ENCODE peak calls at places on chromosomes 5 and 9, in four cellular contexts. Q is HCT116, A is K562, S is H1. D is an unnamed sample.

GRCh38 chr9:129235931-129236331 is 57.9 kb upstream of the IER5L start:
- DNase-seq in Q (no peak), S (no peak), A (no peak), D (no peak)

GRCh38 chr9:134321571-134321930 is 4.7 kb upstream of the RXRA start:
- DNase-seq in S (no peak), Q (no peak), A (no peak), D (no peak)

GRCh38 chr9:93587651-93588347 is 11.4 kb downstream of the PHF2 start:
- DNase-seq in Q (no peak), A (no peak), S (no peak), D (no peak)

GRCh38 chr5:175444060-175444904 is at the start of gene DRD1:
- DNase-seq in Q (no peak), A (peak), S (peak), D (no peak)

GRCh38 chr9:11805969-11806368 is 887.2 kb upstream of the TYRP1 start:
- DNase-seq in Q (no peak), A (no peak), S (no peak), D (no peak)

GRCh38 chr5:141782991-141783598 is 95.1 kb downstream of the PCDH1 start:
- DNase-seq in Q (no peak), A (no peak), S (no peak), D (no peak)

GRCh38 chr9:9913276-9913832 is 699.4 kb downstream of the PTPRD start:
- DNase-seq in S (no peak), Q (no peak), A (no peak), D (no peak)

GRCh38 chr5:4970171-4970570 is 170.0 kb upstream of the ADAMTS16 start:
- DNase-seq in Q (no peak), S (no peak), A (no peak), D (no peak)

GRCh38 chr5:67065237-67065636 is 131.4 kb downstream of the CD180 start:
- DNase-seq in Q (no peak), A (no peak), S (no peak), D (peak)

GRCh38 chr5:52491071-52491828 is 296.5 kb upstream of the ITGA1 start:
- DNase-seq in A (no peak), Q (no peak), S (no peak), D (no peak)

GRCh38 chr5:105501315-105501714 is 1938.7 kb upstream of the NUDT12 start:
- DNase-seq in Q (no peak), A (no peak), S (no peak), D (no peak)

GRCh38 chr9:22813520-22813919 is 366.9 kb downstream of the DMRTA1 start:
- DNase-seq in S (no peak), A (no peak), Q (no peak), D (no peak)

GRCh38 chr5:43677241-43677640 is 74.3 kb downstream of the NNT start:
- DNase-seq in S (no peak), Q (no peak), A (no peak), D (no peak)

GRCh38 chr9:96686638-96687335 is 31.7 kb upstream of the PRXL2C start:
- DNase-seq in A (no peak), S (peak), Q (no peak), D (no peak)

GRCh38 chr9:70079364-70080103 is 35.9 kb downstream of the MAMDC2 start:
- DNase-seq in S (no peak), A (no peak), Q (no peak), D (no peak)

GRCh38 chr9:20984471-20984870 is 47.0 kb downstream of the HACD4 start:
- DNase-seq in Q (no peak), S (no peak), A (no peak), D (no peak)

GRCh38 chr5:34695275-34696032 is 39.3 kb downstream of the RAI14 start:
- DNase-seq in S (no peak), Q (no peak), A (no peak), D (no peak)

GRCh38 chr5:147485046-147485445 is 24.8 kb downstream of the DPYSL3 start:
- DNase-seq in S (no peak), Q (no peak), A (no peak), D (no peak)

GRCh38 chr5:152532714-152533113 is 127.6 kb upstream of the NMUR2 start:
- DNase-seq in S (no peak), Q (peak), A (no peak), D (peak)

GRCh38 chr5:60814498-60814897 is 29.6 kb downstream of the ELOVL7 start:
- DNase-seq in S (no peak), A (no peak), Q (no peak), D (no peak)

GRCh38 chr5:350355-350754 is 28.8 kb downstream of the AHRR start:
- DNase-seq in A (peak), S (peak), Q (peak), D (no peak)
- TF ChIP-seq EGR1 in A (no peak), S (no peak), Q (no peak), D (no peak)

GRCh38 chr5:170251462-170251861 is 18.7 kb downstream of the C5orf58 start:
- DNase-seq in A (no peak), Q (no peak), S (no peak), D (no peak)
- TF ChIP-seq EGR1 in A (no peak), Q (no peak), S (no peak), D (no peak)

DNA sequence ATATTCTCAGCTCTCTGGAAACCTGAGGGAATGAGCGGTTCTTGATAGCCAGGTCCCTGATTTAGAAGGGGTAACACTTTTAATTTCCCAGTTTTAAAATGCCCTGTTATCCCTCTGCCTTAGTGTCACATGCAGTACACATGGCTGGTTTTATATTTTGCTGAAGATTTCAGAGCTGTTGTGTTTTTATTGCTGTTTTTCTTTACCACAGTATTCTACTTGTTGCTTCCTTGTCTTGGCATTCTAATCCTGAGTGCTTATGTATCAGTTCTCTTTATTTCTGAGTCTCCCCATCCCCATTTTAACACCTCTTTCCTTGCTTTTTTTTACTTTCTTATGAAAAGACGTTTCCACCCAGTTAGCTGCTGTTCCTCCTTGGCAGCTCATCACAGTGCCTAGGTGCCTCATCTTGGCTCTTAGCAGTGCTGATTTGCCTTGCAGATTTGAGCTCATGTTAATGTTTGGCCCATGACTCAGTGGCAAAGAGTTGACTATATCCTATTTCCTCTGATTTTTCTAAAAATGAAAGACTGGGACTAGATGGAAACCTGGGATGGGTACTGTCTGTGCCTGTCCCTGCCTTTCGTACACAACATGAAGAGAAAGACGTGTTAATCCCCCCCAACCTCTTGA is 3.7 kb downstream of the MTRR start:
- DNase-seq in Q (no peak), S (no peak), A (no peak), D (no peak)
- TF ChIP-seq EGR1 in Q (no peak), S (no peak), A (no peak), D (no peak)

GRCh38 chr9:89920901-89921300 is 316.1 kb downstream of the GADD45G start:
- DNase-seq in S (no peak), A (no peak), Q (no peak), D (no peak)

GRCh38 chr9:89920131-89920530 is 315.3 kb downstream of the GADD45G start:
- DNase-seq in A (no peak), S (no peak), Q (no peak), D (no peak)

GRCh38 chr9:89922099-89922498 is 317.3 kb downstream of the GADD45G start:
- DNase-seq in Q (no peak), A (no peak), S (no peak), D (no peak)

GRCh38 chr9:89917861-89918260 is 313.0 kb downstream of the GADD45G start:
- DNase-seq in Q (no peak), S (no peak), A (no peak), D (no peak)

GRCh38 chr9:89919171-89919681 is 314.4 kb downstream of the GADD45G start:
- DNase-seq in S (peak), A (no peak), Q (peak), D (peak)
- TF ChIP-seq EGR1 in S (no peak), A (no peak), Q (no peak), D (no peak)

D was measured in GM12878.